ENCODE peak calls at places on chromosomes 16 and 17, in nine cellular contexts. One of them, this sample, is unnamed.

GRCh38 chr16:85563515-85564276 is 49.4 kb upstream of the GSE1 start:
- DNase-seq in NCI-H1436: no peak
- DNase-seq in GM10248: no peak
- DNase-seq in AG10803: peak
- DNase-seq in dermis microvascular lymphatic vessel endothelial cell: peak
- DNase-seq in iris pigment epithelial cell: peak
- DNase-seq in memory B cell: no peak
- DNase-seq in NCI-H774: no peak
- DNase-seq in activated CD4-positive, alpha-beta T cell treated with anti-CD3 and anti-CD28 coated beads for 24 hours: no peak
- DNase-seq in this sample: no peak

GRCh38 chr16:67375161-67375560 is 18.1 kb downstream of the TPPP3 start:
- DNase-seq in AG10803: no peak
- DNase-seq in iris pigment epithelial cell: no peak
- DNase-seq in GM10248: no peak
- DNase-seq in dermis microvascular lymphatic vessel endothelial cell: no peak
- DNase-seq in memory B cell: no peak
- DNase-seq in NCI-H1436: no peak
- DNase-seq in NCI-H774: no peak
- DNase-seq in activated CD4-positive, alpha-beta T cell treated with anti-CD3 and anti-CD28 coated beads for 24 hours: no peak
- DNase-seq in this sample: no peak

GRCh38 chr17:697682-698081 is 17.0 kb downstream of the VPS53 start:
- DNase-seq in iris pigment epithelial cell: no peak
- DNase-seq in memory B cell: no peak
- DNase-seq in activated CD4-positive, alpha-beta T cell treated with anti-CD3 and anti-CD28 coated beads for 24 hours: no peak
- DNase-seq in GM10248: no peak
- DNase-seq in dermis microvascular lymphatic vessel endothelial cell: no peak
- DNase-seq in NCI-H1436: no peak
- DNase-seq in NCI-H774: no peak
- DNase-seq in AG10803: no peak
- DNase-seq in this sample: no peak

GRCh38 chr16:10333321-10334032 is 52.4 kb upstream of the ATF7IP2 start:
- DNase-seq in AG10803: no peak
- DNase-seq in NCI-H774: no peak
- DNase-seq in NCI-H1436: no peak
- DNase-seq in GM10248: no peak
- DNase-seq in dermis microvascular lymphatic vessel endothelial cell: no peak
- DNase-seq in iris pigment epithelial cell: no peak
- DNase-seq in memory B cell: no peak
- DNase-seq in activated CD4-positive, alpha-beta T cell treated with anti-CD3 and anti-CD28 coated beads for 24 hours: no peak
- DNase-seq in this sample: no peak

GRCh38 chr16:82999711-83000110 is 372.9 kb downstream of the CDH13 start:
- DNase-seq in memory B cell: no peak
- DNase-seq in iris pigment epithelial cell: no peak
- DNase-seq in NCI-H1436: no peak
- DNase-seq in AG10803: no peak
- DNase-seq in NCI-H774: no peak
- DNase-seq in GM10248: no peak
- DNase-seq in activated CD4-positive, alpha-beta T cell treated with anti-CD3 and anti-CD28 coated beads for 24 hours: no peak
- DNase-seq in dermis microvascular lymphatic vessel endothelial cell: no peak
- DNase-seq in this sample: no peak

GRCh38 chr16:456891-457483 is 31.5 kb downstream of the RAB11FIP3 start:
- DNase-seq in NCI-H774: no peak
- DNase-seq in dermis microvascular lymphatic vessel endothelial cell: peak
- DNase-seq in iris pigment epithelial cell: peak
- DNase-seq in memory B cell: no peak
- DNase-seq in activated CD4-positive, alpha-beta T cell treated with anti-CD3 and anti-CD28 coated beads for 24 hours: no peak
- DNase-seq in GM10248: no peak
- DNase-seq in NCI-H1436: no peak
- DNase-seq in AG10803: peak
- DNase-seq in this sample: no peak

GRCh38 chr17:60077226-60077625 is 1.5 kb downstream of the HEATR6 start:
- DNase-seq in memory B cell: no peak
- DNase-seq in iris pigment epithelial cell: no peak
- DNase-seq in GM10248: no peak
- DNase-seq in activated CD4-positive, alpha-beta T cell treated with anti-CD3 and anti-CD28 coated beads for 24 hours: no peak
- DNase-seq in AG10803: no peak
- DNase-seq in dermis microvascular lymphatic vessel endothelial cell: no peak
- DNase-seq in NCI-H774: no peak
- DNase-seq in NCI-H1436: no peak
- DNase-seq in this sample: no peak

GRCh38 chr17:42698736-42699414 is 16.5 kb downstream of the CNTNAP1 start:
- DNase-seq in activated CD4-positive, alpha-beta T cell treated with anti-CD3 and anti-CD28 coated beads for 24 hours: no peak
- DNase-seq in GM10248: no peak
- DNase-seq in memory B cell: no peak
- DNase-seq in AG10803: peak
- DNase-seq in NCI-H774: no peak
- DNase-seq in iris pigment epithelial cell: peak
- DNase-seq in dermis microvascular lymphatic vessel endothelial cell: no peak
- DNase-seq in NCI-H1436: no peak
- DNase-seq in this sample: no peak

GRCh38 chr16:58498341-58499091 is 1.4 kb upstream of the NDRG4 start:
- DNase-seq in iris pigment epithelial cell: no peak
- DNase-seq in NCI-H774: no peak
- DNase-seq in activated CD4-positive, alpha-beta T cell treated with anti-CD3 and anti-CD28 coated beads for 24 hours: no peak
- DNase-seq in NCI-H1436: no peak
- DNase-seq in GM10248: no peak
- DNase-seq in dermis microvascular lymphatic vessel endothelial cell: no peak
- DNase-seq in memory B cell: no peak
- DNase-seq in AG10803: no peak
- DNase-seq in this sample: no peak

GRCh38 chr17:51672058-51672457 is 411.7 kb downstream of the UTP18 start:
- DNase-seq in memory B cell: no peak
- DNase-seq in NCI-H1436: no peak
- DNase-seq in iris pigment epithelial cell: no peak
- DNase-seq in AG10803: no peak
- DNase-seq in GM10248: no peak
- DNase-seq in dermis microvascular lymphatic vessel endothelial cell: no peak
- DNase-seq in activated CD4-positive, alpha-beta T cell treated with anti-CD3 and anti-CD28 coated beads for 24 hours: no peak
- DNase-seq in NCI-H774: peak
- DNase-seq in this sample: no peak

GRCh38 chr16:58024673-58025350 is 742 bp upstream of the MMP15 start:
- DNase-seq in dermis microvascular lymphatic vessel endothelial cell: no peak
- DNase-seq in memory B cell: no peak
- DNase-seq in activated CD4-positive, alpha-beta T cell treated with anti-CD3 and anti-CD28 coated beads for 24 hours: no peak
- DNase-seq in NCI-H774: peak
- DNase-seq in iris pigment epithelial cell: peak
- DNase-seq in NCI-H1436: no peak
- DNase-seq in GM10248: no peak
- DNase-seq in AG10803: no peak
- DNase-seq in this sample: no peak

GRCh38 chr17:12998461-12998860 is 19.4 kb downstream of the ELAC2 start:
- DNase-seq in NCI-H774: no peak
- DNase-seq in dermis microvascular lymphatic vessel endothelial cell: no peak
- DNase-seq in memory B cell: no peak
- DNase-seq in NCI-H1436: no peak
- DNase-seq in iris pigment epithelial cell: no peak
- DNase-seq in AG10803: no peak
- DNase-seq in activated CD4-positive, alpha-beta T cell treated with anti-CD3 and anti-CD28 coated beads for 24 hours: no peak
- DNase-seq in GM10248: no peak
- DNase-seq in this sample: no peak

GRCh38 chr16:68272501-68273209 is 8.3 kb downstream of the SLC7A6 start:
- DNase-seq in iris pigment epithelial cell: no peak
- DNase-seq in NCI-H774: no peak
- DNase-seq in memory B cell: no peak
- DNase-seq in dermis microvascular lymphatic vessel endothelial cell: no peak
- DNase-seq in AG10803: no peak
- DNase-seq in GM10248: no peak
- DNase-seq in NCI-H1436: no peak
- DNase-seq in activated CD4-positive, alpha-beta T cell treated with anti-CD3 and anti-CD28 coated beads for 24 hours: no peak
- DNase-seq in this sample: no peak

GRCh38 chr16:72976747-72977064 is 71.2 kb downstream of the ZFHX3 start:
- DNase-seq in activated CD4-positive, alpha-beta T cell treated with anti-CD3 and anti-CD28 coated beads for 24 hours: no peak
- DNase-seq in dermis microvascular lymphatic vessel endothelial cell: no peak
- DNase-seq in NCI-H774: no peak
- DNase-seq in NCI-H1436: no peak
- DNase-seq in AG10803: no peak
- DNase-seq in iris pigment epithelial cell: no peak
- DNase-seq in GM10248: no peak
- DNase-seq in memory B cell: no peak
- DNase-seq in this sample: no peak

GRCh38 chr17:50613596-50613995 is 21.1 kb upstream of the ABCC3 start:
- DNase-seq in NCI-H1436: no peak
- DNase-seq in GM10248: no peak
- DNase-seq in AG10803: no peak
- DNase-seq in dermis microvascular lymphatic vessel endothelial cell: no peak
- DNase-seq in memory B cell: no peak
- DNase-seq in NCI-H774: no peak
- DNase-seq in iris pigment epithelial cell: no peak
- DNase-seq in activated CD4-positive, alpha-beta T cell treated with anti-CD3 and anti-CD28 coated beads for 24 hours: no peak
- DNase-seq in this sample: no peak

GRCh38 chr16:15572329-15573001 is 70.5 kb downstream of the MARF1 start:
- DNase-seq in AG10803: peak
- DNase-seq in dermis microvascular lymphatic vessel endothelial cell: no peak
- DNase-seq in memory B cell: no peak
- DNase-seq in NCI-H774: no peak
- DNase-seq in iris pigment epithelial cell: peak
- DNase-seq in NCI-H1436: no peak
- DNase-seq in activated CD4-positive, alpha-beta T cell treated with anti-CD3 and anti-CD28 coated beads for 24 hours: peak
- DNase-seq in GM10248: no peak
- DNase-seq in this sample: no peak

GRCh38 chr17:62923515-62924150 is 42.4 kb upstream of the TANC2 start:
- DNase-seq in NCI-H1436: no peak
- DNase-seq in AG10803: no peak
- DNase-seq in iris pigment epithelial cell: no peak
- DNase-seq in NCI-H774: no peak
- DNase-seq in memory B cell: no peak
- DNase-seq in dermis microvascular lymphatic vessel endothelial cell: no peak
- DNase-seq in GM10248: no peak
- DNase-seq in activated CD4-positive, alpha-beta T cell treated with anti-CD3 and anti-CD28 coated beads for 24 hours: no peak
- DNase-seq in this sample: no peak

GRCh38 chr17:79046501-79047280 is 22.7 kb downstream of the C1QTNF1 start:
- DNase-seq in dermis microvascular lymphatic vessel endothelial cell: no peak
- DNase-seq in activated CD4-positive, alpha-beta T cell treated with anti-CD3 and anti-CD28 coated beads for 24 hours: no peak
- DNase-seq in NCI-H774: no peak
- DNase-seq in iris pigment epithelial cell: no peak
- DNase-seq in GM10248: peak
- DNase-seq in memory B cell: no peak
- DNase-seq in NCI-H1436: no peak
- DNase-seq in AG10803: peak
- DNase-seq in this sample: no peak

GRCh38 chr17:36534117-36534880 is at the start of gene MYO19:
- DNase-seq in AG10803: peak
- DNase-seq in dermis microvascular lymphatic vessel endothelial cell: no peak
- DNase-seq in NCI-H774: peak
- DNase-seq in NCI-H1436: peak
- DNase-seq in GM10248: peak
- DNase-seq in activated CD4-positive, alpha-beta T cell treated with anti-CD3 and anti-CD28 coated beads for 24 hours: peak
- DNase-seq in memory B cell: no peak
- DNase-seq in iris pigment epithelial cell: peak
- DNase-seq in this sample: peak

GRCh38 chr16:17277981-17278381 is 192.8 kb downstream of the XYLT1 start:
- DNase-seq in NCI-H774: no peak
- DNase-seq in dermis microvascular lymphatic vessel endothelial cell: no peak
- DNase-seq in iris pigment epithelial cell: no peak
- DNase-seq in NCI-H1436: no peak
- DNase-seq in activated CD4-positive, alpha-beta T cell treated with anti-CD3 and anti-CD28 coated beads for 24 hours: no peak
- DNase-seq in memory B cell: peak
- DNase-seq in AG10803: no peak
- DNase-seq in GM10248: peak
- DNase-seq in this sample: no peak

GRCh38 chr16:88731699-88732098 is 25.4 kb downstream of the CTU2 start:
- DNase-seq in AG10803: no peak
- DNase-seq in activated CD4-positive, alpha-beta T cell treated with anti-CD3 and anti-CD28 coated beads for 24 hours: no peak
- DNase-seq in NCI-H1436: no peak
- DNase-seq in memory B cell: no peak
- DNase-seq in dermis microvascular lymphatic vessel endothelial cell: no peak
- DNase-seq in GM10248: no peak
- DNase-seq in NCI-H774: no peak
- DNase-seq in iris pigment epithelial cell: no peak
- DNase-seq in this sample: no peak

GRCh38 chr16:57278494-57278893 is 6.0 kb downstream of the PLLP start:
- DNase-seq in AG10803: no peak
- DNase-seq in NCI-H774: no peak
- DNase-seq in memory B cell: no peak
- DNase-seq in GM10248: no peak
- DNase-seq in activated CD4-positive, alpha-beta T cell treated with anti-CD3 and anti-CD28 coated beads for 24 hours: no peak
- DNase-seq in iris pigment epithelial cell: no peak
- DNase-seq in dermis microvascular lymphatic vessel endothelial cell: no peak
- DNase-seq in NCI-H1436: no peak
- DNase-seq in this sample: no peak

GRCh38 chr17:28765038-28765437 is 21.2 kb downstream of the TRAF4 start:
- DNase-seq in NCI-H774: no peak
- DNase-seq in dermis microvascular lymphatic vessel endothelial cell: no peak
- DNase-seq in memory B cell: no peak
- DNase-seq in AG10803: no peak
- DNase-seq in NCI-H1436: no peak
- DNase-seq in GM10248: no peak
- DNase-seq in iris pigment epithelial cell: no peak
- DNase-seq in activated CD4-positive, alpha-beta T cell treated with anti-CD3 and anti-CD28 coated beads for 24 hours: no peak
- DNase-seq in this sample: no peak

GRCh38 chr16:27221576-27222498 is 18.5 kb downstream of the KDM8 start:
- DNase-seq in activated CD4-positive, alpha-beta T cell treated with anti-CD3 and anti-CD28 coated beads for 24 hours: no peak
- DNase-seq in dermis microvascular lymphatic vessel endothelial cell: no peak
- DNase-seq in NCI-H774: no peak
- DNase-seq in AG10803: peak
- DNase-seq in iris pigment epithelial cell: peak
- DNase-seq in GM10248: no peak
- DNase-seq in memory B cell: no peak
- DNase-seq in NCI-H1436: no peak
- DNase-seq in this sample: no peak

GRCh38 chr17:2101448-2102257 is 46.8 kb downstream of the HIC1 start:
- DNase-seq in dermis microvascular lymphatic vessel endothelial cell: peak
- DNase-seq in NCI-H774: peak
- DNase-seq in NCI-H1436: no peak
- DNase-seq in AG10803: no peak
- DNase-seq in iris pigment epithelial cell: peak
- DNase-seq in activated CD4-positive, alpha-beta T cell treated with anti-CD3 and anti-CD28 coated beads for 24 hours: peak
- DNase-seq in GM10248: no peak
- DNase-seq in memory B cell: no peak
- DNase-seq in this sample: no peak